ENCODE peak calls at places on chromosomes 16 and 17, in seven cellular contexts. One of them, this sample, is unnamed.

GRCh38 chr16:50539822-50540710 is 8.1 kb upstream of the NKD1 start:
- DNase-seq in ureter: no peak
- DNase-seq in activated CD8-positive, alpha-beta T cell treated with anti-CD3 and anti-CD28 coated beads, Interleukin-2, amount 10 ng/mL, durations not matched to agents 7 days and 5 days: no peak
- DNase-seq in SHP77: no peak
- DNase-seq in Caco-2: peak; percentile 42
- DNase-seq in dermis blood vessel endothelial cell: no peak
- DNase-seq in skeletal muscle cell: no peak
- DNase-seq in this sample: no peak

GRCh38 chr17:73028311-73028755 is 64.2 kb downstream of the SLC39A11 start:
- DNase-seq in SHP77: no peak
- DNase-seq in activated CD8-positive, alpha-beta T cell treated with anti-CD3 and anti-CD28 coated beads, Interleukin-2, amount 10 ng/mL, durations not matched to agents 7 days and 5 days: no peak
- DNase-seq in skeletal muscle cell: no peak
- DNase-seq in Caco-2: no peak
- DNase-seq in ureter: no peak
- DNase-seq in dermis blood vessel endothelial cell: no peak
- DNase-seq in this sample: no peak

GRCh38 chr16:52976539-52977167 is 76.0 kb downstream of the CHD9NB start:
- DNase-seq in SHP77: no peak
- DNase-seq in Caco-2: peak; percentile 37
- DNase-seq in activated CD8-positive, alpha-beta T cell treated with anti-CD3 and anti-CD28 coated beads, Interleukin-2, amount 10 ng/mL, durations not matched to agents 7 days and 5 days: no peak
- DNase-seq in skeletal muscle cell: no peak
- DNase-seq in ureter: no peak
- DNase-seq in dermis blood vessel endothelial cell: peak; percentile 46
- DNase-seq in this sample: no peak

GRCh38 chr16:67562918-67563707 is 787 bp downstream of the CTCF start:
- DNase-seq in skeletal muscle cell: no peak
- DNase-seq in SHP77: peak; percentile 52
- DNase-seq in dermis blood vessel endothelial cell: peak; percentile 74
- DNase-seq in activated CD8-positive, alpha-beta T cell treated with anti-CD3 and anti-CD28 coated beads, Interleukin-2, amount 10 ng/mL, durations not matched to agents 7 days and 5 days: peak; percentile 66
- DNase-seq in Caco-2: peak; percentile 81
- DNase-seq in ureter: no peak
- DNase-seq in this sample: no peak

GRCh38 chr16:48121276-48121675 is 34.5 kb downstream of the ABCC12 start:
- DNase-seq in Caco-2: no peak
- DNase-seq in skeletal muscle cell: no peak
- DNase-seq in dermis blood vessel endothelial cell: no peak
- DNase-seq in ureter: no peak
- DNase-seq in activated CD8-positive, alpha-beta T cell treated with anti-CD3 and anti-CD28 coated beads, Interleukin-2, amount 10 ng/mL, durations not matched to agents 7 days and 5 days: no peak
- DNase-seq in SHP77: no peak
- DNase-seq in this sample: no peak

GRCh38 chr17:80855968-80856862 is 135.4 kb upstream of the CHMP6 start:
- DNase-seq in ureter: peak; percentile 49
- DNase-seq in activated CD8-positive, alpha-beta T cell treated with anti-CD3 and anti-CD28 coated beads, Interleukin-2, amount 10 ng/mL, durations not matched to agents 7 days and 5 days: peak; percentile 93
- DNase-seq in SHP77: peak; percentile 69
- DNase-seq in skeletal muscle cell: peak; percentile 95
- DNase-seq in Caco-2: peak; percentile 35
- DNase-seq in dermis blood vessel endothelial cell: peak; percentile 97
- DNase-seq in this sample: no peak

GRCh38 chr16:24111903-24112302 is 144.2 kb upstream of the CACNG3 start:
- DNase-seq in Caco-2: no peak
- DNase-seq in SHP77: no peak
- DNase-seq in ureter: no peak
- DNase-seq in activated CD8-positive, alpha-beta T cell treated with anti-CD3 and anti-CD28 coated beads, Interleukin-2, amount 10 ng/mL, durations not matched to agents 7 days and 5 days: no peak
- DNase-seq in dermis blood vessel endothelial cell: no peak
- DNase-seq in skeletal muscle cell: no peak
- DNase-seq in this sample: no peak

GRCh38 chr16:71954699-71955195 is 45.5 kb downstream of the PKD1L3 start:
- DNase-seq in dermis blood vessel endothelial cell: no peak
- DNase-seq in skeletal muscle cell: no peak
- DNase-seq in activated CD8-positive, alpha-beta T cell treated with anti-CD3 and anti-CD28 coated beads, Interleukin-2, amount 10 ng/mL, durations not matched to agents 7 days and 5 days: no peak
- DNase-seq in ureter: no peak
- DNase-seq in Caco-2: no peak
- DNase-seq in SHP77: no peak
- DNase-seq in this sample: no peak

GRCh38 chr17:40339068-40339699 is 25.4 kb downstream of the GJD3 start:
- DNase-seq in skeletal muscle cell: no peak
- DNase-seq in ureter: no peak
- DNase-seq in activated CD8-positive, alpha-beta T cell treated with anti-CD3 and anti-CD28 coated beads, Interleukin-2, amount 10 ng/mL, durations not matched to agents 7 days and 5 days: no peak
- DNase-seq in Caco-2: no peak
- DNase-seq in dermis blood vessel endothelial cell: no peak
- DNase-seq in SHP77: no peak
- DNase-seq in this sample: no peak

GRCh38 chr16:3020604-3021448 is 658 bp downstream of the TNFRSF12A start:
- DNase-seq in skeletal muscle cell: peak; percentile 49
- DNase-seq in dermis blood vessel endothelial cell: peak; percentile 91
- DNase-seq in ureter: peak; percentile 88
- DNase-seq in Caco-2: peak; percentile 83
- DNase-seq in activated CD8-positive, alpha-beta T cell treated with anti-CD3 and anti-CD28 coated beads, Interleukin-2, amount 10 ng/mL, durations not matched to agents 7 days and 5 days: peak; percentile 52
- DNase-seq in SHP77: no peak
- DNase-seq in this sample: no peak

GRCh38 chr16:68369697-68370096 is 58.9 kb downstream of the PRMT7 start:
- DNase-seq in skeletal muscle cell: no peak
- DNase-seq in SHP77: no peak
- DNase-seq in ureter: no peak
- DNase-seq in activated CD8-positive, alpha-beta T cell treated with anti-CD3 and anti-CD28 coated beads, Interleukin-2, amount 10 ng/mL, durations not matched to agents 7 days and 5 days: peak; percentile 65
- DNase-seq in Caco-2: no peak
- DNase-seq in dermis blood vessel endothelial cell: no peak
- DNase-seq in this sample: no peak

GRCh38 chr16:51473091-51473490 is 322.0 kb upstream of the SALL1 start:
- DNase-seq in Caco-2: no peak
- DNase-seq in SHP77: no peak
- DNase-seq in activated CD8-positive, alpha-beta T cell treated with anti-CD3 and anti-CD28 coated beads, Interleukin-2, amount 10 ng/mL, durations not matched to agents 7 days and 5 days: no peak
- DNase-seq in skeletal muscle cell: no peak
- DNase-seq in ureter: no peak
- DNase-seq in dermis blood vessel endothelial cell: no peak
- DNase-seq in this sample: no peak

GRCh38 chr16:75244844-75245758 is 6.3 kb downstream of the BCAR1 start:
- DNase-seq in skeletal muscle cell: peak; percentile 93
- DNase-seq in activated CD8-positive, alpha-beta T cell treated with anti-CD3 and anti-CD28 coated beads, Interleukin-2, amount 10 ng/mL, durations not matched to agents 7 days and 5 days: no peak
- DNase-seq in Caco-2: peak; percentile 74
- DNase-seq in dermis blood vessel endothelial cell: peak; percentile 95
- DNase-seq in ureter: peak; percentile 82
- DNase-seq in SHP77: no peak
- DNase-seq in this sample: no peak

GRCh38 chr17:82980632-82981031 is 98.8 kb upstream of the METRNL start:
- DNase-seq in dermis blood vessel endothelial cell: no peak
- DNase-seq in SHP77: no peak
- DNase-seq in skeletal muscle cell: no peak
- DNase-seq in ureter: no peak
- DNase-seq in Caco-2: no peak
- DNase-seq in activated CD8-positive, alpha-beta T cell treated with anti-CD3 and anti-CD28 coated beads, Interleukin-2, amount 10 ng/mL, durations not matched to agents 7 days and 5 days: no peak
- DNase-seq in this sample: no peak

GRCh38 chr17:65334391-65334790 is 197.2 kb downstream of the RGS9 start:
- DNase-seq in skeletal muscle cell: no peak
- DNase-seq in Caco-2: no peak
- DNase-seq in activated CD8-positive, alpha-beta T cell treated with anti-CD3 and anti-CD28 coated beads, Interleukin-2, amount 10 ng/mL, durations not matched to agents 7 days and 5 days: no peak
- DNase-seq in dermis blood vessel endothelial cell: no peak
- DNase-seq in ureter: no peak
- DNase-seq in SHP77: no peak
- DNase-seq in this sample: no peak

GRCh38 chr17:48439875-48440505 is 10.0 kb upstream of the SKAP1 start:
- DNase-seq in dermis blood vessel endothelial cell: no peak
- DNase-seq in ureter: no peak
- DNase-seq in skeletal muscle cell: no peak
- DNase-seq in activated CD8-positive, alpha-beta T cell treated with anti-CD3 and anti-CD28 coated beads, Interleukin-2, amount 10 ng/mL, durations not matched to agents 7 days and 5 days: peak; percentile 72
- DNase-seq in Caco-2: no peak
- DNase-seq in SHP77: no peak
- DNase-seq in this sample: no peak

GRCh38 chr17:42682400-42683384 is at the start of gene CNTNAP1:
- DNase-seq in ureter: peak; percentile 78
- DNase-seq in Caco-2: peak; percentile 57
- DNase-seq in dermis blood vessel endothelial cell: peak; percentile 69
- DNase-seq in activated CD8-positive, alpha-beta T cell treated with anti-CD3 and anti-CD28 coated beads, Interleukin-2, amount 10 ng/mL, durations not matched to agents 7 days and 5 days: peak; percentile 47
- DNase-seq in SHP77: peak; percentile 81
- DNase-seq in skeletal muscle cell: no peak
- DNase-seq in this sample: no peak

GRCh38 chr17:68182940-68183551 is 64.8 kb upstream of the AMZ2 start:
- DNase-seq in dermis blood vessel endothelial cell: no peak
- DNase-seq in skeletal muscle cell: no peak
- DNase-seq in Caco-2: no peak
- DNase-seq in ureter: no peak
- DNase-seq in SHP77: no peak
- DNase-seq in activated CD8-positive, alpha-beta T cell treated with anti-CD3 and anti-CD28 coated beads, Interleukin-2, amount 10 ng/mL, durations not matched to agents 7 days and 5 days: peak; percentile 76
- DNase-seq in this sample: no peak

GRCh38 chr17:50269477-50270429 is 4.5 kb upstream of the TMEM92 start:
- DNase-seq in Caco-2: peak; percentile 86
- DNase-seq in ureter: peak; percentile 73
- DNase-seq in SHP77: peak; percentile 63
- DNase-seq in dermis blood vessel endothelial cell: peak; percentile 72
- DNase-seq in skeletal muscle cell: no peak
- DNase-seq in activated CD8-positive, alpha-beta T cell treated with anti-CD3 and anti-CD28 coated beads, Interleukin-2, amount 10 ng/mL, durations not matched to agents 7 days and 5 days: peak; percentile 80
- DNase-seq in this sample: peak; percentile 23

GRCh38 chr17:77011173-77012011 is 129.4 kb upstream of the SEC14L1 start:
- DNase-seq in activated CD8-positive, alpha-beta T cell treated with anti-CD3 and anti-CD28 coated beads, Interleukin-2, amount 10 ng/mL, durations not matched to agents 7 days and 5 days: peak; percentile 75
- DNase-seq in dermis blood vessel endothelial cell: peak; percentile 75
- DNase-seq in ureter: no peak
- DNase-seq in Caco-2: peak; percentile 51
- DNase-seq in skeletal muscle cell: no peak
- DNase-seq in SHP77: peak; percentile 59
- DNase-seq in this sample: peak; percentile 13

GRCh38 chr17:75116681-75117080 is 6.9 kb downstream of the ARMC7 start:
- DNase-seq in activated CD8-positive, alpha-beta T cell treated with anti-CD3 and anti-CD28 coated beads, Interleukin-2, amount 10 ng/mL, durations not matched to agents 7 days and 5 days: no peak
- DNase-seq in ureter: no peak
- DNase-seq in skeletal muscle cell: no peak
- DNase-seq in Caco-2: no peak
- DNase-seq in dermis blood vessel endothelial cell: no peak
- DNase-seq in SHP77: no peak
- DNase-seq in this sample: no peak

GRCh38 chr16:53881371-53881770 is 177.4 kb downstream of the FTO start:
- DNase-seq in activated CD8-positive, alpha-beta T cell treated with anti-CD3 and anti-CD28 coated beads, Interleukin-2, amount 10 ng/mL, durations not matched to agents 7 days and 5 days: no peak
- DNase-seq in dermis blood vessel endothelial cell: no peak
- DNase-seq in skeletal muscle cell: peak; percentile 96
- DNase-seq in ureter: no peak
- DNase-seq in SHP77: no peak
- DNase-seq in Caco-2: peak; percentile 91
- DNase-seq in this sample: no peak

GRCh38 chr16:66294507-66294906 is 72.0 kb upstream of the CDH5 start:
- DNase-seq in Caco-2: no peak
- DNase-seq in activated CD8-positive, alpha-beta T cell treated with anti-CD3 and anti-CD28 coated beads, Interleukin-2, amount 10 ng/mL, durations not matched to agents 7 days and 5 days: no peak
- DNase-seq in skeletal muscle cell: no peak
- DNase-seq in dermis blood vessel endothelial cell: no peak
- DNase-seq in SHP77: no peak
- DNase-seq in ureter: peak; percentile 7
- DNase-seq in this sample: no peak

This sample was measured in NCI-H2029.